ENCODE peak calls at places on chromosomes 5 and 9, in seven cellular contexts. One of them, this sample, is unnamed.
A peak's percentile ranks its signal among the peaks of the same experiment; 100 is the strongest.

GRCh38 chr5:144189800-144190429 is 19.2 kb downstream of the KCTD16 start:
- DNase-seq in A549: peak; percentile 91
- DNase-seq in esophagus muscularis mucosa: no peak
- DNase-seq in stomach: peak; percentile 40
- DNase-seq in breast epithelium: no peak
- DNase-seq in ovary: no peak
- DNase-seq in heart left ventricle: no peak
- DNase-seq in this sample: no peak

GRCh38 chr9:119071636-119072035 is 297.6 kb downstream of the BRINP1 start:
- DNase-seq in A549: no peak
- DNase-seq in esophagus muscularis mucosa: no peak
- DNase-seq in stomach: no peak
- DNase-seq in breast epithelium: no peak
- DNase-seq in ovary: no peak
- DNase-seq in heart left ventricle: no peak
- DNase-seq in this sample: no peak

GRCh38 chr9:81560851-81561732 is 128.3 kb downstream of the TLE1 start:
- DNase-seq in A549: no peak
- DNase-seq in esophagus muscularis mucosa: no peak
- DNase-seq in stomach: no peak
- DNase-seq in breast epithelium: no peak
- DNase-seq in ovary: no peak
- DNase-seq in heart left ventricle: no peak
- DNase-seq in this sample: no peak

GRCh38 chr5:125685771-125686170 is 737.4 kb upstream of the GRAMD2B start:
- DNase-seq in A549: no peak
- DNase-seq in esophagus muscularis mucosa: no peak
- DNase-seq in stomach: no peak
- DNase-seq in breast epithelium: no peak
- DNase-seq in ovary: no peak
- DNase-seq in heart left ventricle: no peak
- DNase-seq in this sample: no peak

GRCh38 chr5:180637962-180638680 is 11.3 kb downstream of the FLT4 start:
- DNase-seq in A549: no peak
- DNase-seq in esophagus muscularis mucosa: no peak
- DNase-seq in stomach: no peak
- DNase-seq in breast epithelium: peak; percentile 28
- DNase-seq in ovary: no peak
- DNase-seq in heart left ventricle: peak; percentile 41
- DNase-seq in this sample: peak; percentile 69

GRCh38 chr5:80607832-80608231 is 37.8 kb upstream of the ANKRD34B start:
- DNase-seq in A549: no peak
- DNase-seq in esophagus muscularis mucosa: no peak
- DNase-seq in stomach: no peak
- DNase-seq in breast epithelium: no peak
- DNase-seq in ovary: no peak
- DNase-seq in heart left ventricle: no peak
- DNase-seq in this sample: no peak

GRCh38 chr5:171601266-171601881 is 181.9 kb downstream of the FGF18 start:
- DNase-seq in A549: no peak
- DNase-seq in esophagus muscularis mucosa: no peak
- DNase-seq in stomach: no peak
- DNase-seq in breast epithelium: no peak
- DNase-seq in ovary: no peak
- DNase-seq in heart left ventricle: no peak
- DNase-seq in this sample: no peak

GRCh38 chr5:53091304-53091703 is 18.3 kb downstream of the MOCS2 start:
- DNase-seq in A549: no peak
- DNase-seq in esophagus muscularis mucosa: no peak
- DNase-seq in stomach: no peak
- DNase-seq in breast epithelium: no peak
- DNase-seq in ovary: no peak
- DNase-seq in heart left ventricle: no peak
- DNase-seq in this sample: no peak

GRCh38 chr5:177472460-177473441 is 683 bp downstream of the DBN1 start:
- DNase-seq in A549: no peak
- DNase-seq in esophagus muscularis mucosa: no peak
- DNase-seq in stomach: peak; percentile 52
- DNase-seq in breast epithelium: no peak
- DNase-seq in ovary: peak; percentile 70
- DNase-seq in heart left ventricle: no peak
- DNase-seq in this sample: peak; percentile 85

GRCh38 chr5:139650031-139650688 is 2.0 kb downstream of the CXXC5 start:
- DNase-seq in A549: no peak
- DNase-seq in esophagus muscularis mucosa: no peak
- DNase-seq in stomach: peak; percentile 56
- DNase-seq in breast epithelium: no peak
- DNase-seq in ovary: no peak
- DNase-seq in heart left ventricle: peak; percentile 73
- DNase-seq in this sample: peak; percentile 88

GRCh38 chr5:178496661-178497060 is 93.5 kb downstream of the COL23A1 start:
- DNase-seq in A549: no peak
- DNase-seq in esophagus muscularis mucosa: no peak
- DNase-seq in stomach: no peak
- DNase-seq in breast epithelium: no peak
- DNase-seq in ovary: no peak
- DNase-seq in heart left ventricle: no peak
- DNase-seq in this sample: no peak

GRCh38 chr5:178440163-178440545 is 150.0 kb downstream of the COL23A1 start:
- DNase-seq in A549: no peak
- DNase-seq in esophagus muscularis mucosa: no peak
- DNase-seq in stomach: no peak
- DNase-seq in breast epithelium: no peak
- DNase-seq in ovary: no peak
- DNase-seq in heart left ventricle: no peak
- DNase-seq in this sample: no peak

GRCh38 chr9:12963537-12963936 is 188.7 kb downstream of the LURAP1L start:
- DNase-seq in A549: no peak
- DNase-seq in esophagus muscularis mucosa: no peak
- DNase-seq in stomach: no peak
- DNase-seq in breast epithelium: no peak
- DNase-seq in ovary: no peak
- DNase-seq in heart left ventricle: no peak
- DNase-seq in this sample: no peak

GRCh38 chr5:140800816-140801493 is at the start of gene PCDHA3:
- DNase-seq in A549: peak; percentile 74
- DNase-seq in esophagus muscularis mucosa: no peak
- DNase-seq in stomach: no peak
- DNase-seq in breast epithelium: no peak
- DNase-seq in ovary: no peak
- DNase-seq in heart left ventricle: no peak
- DNase-seq in this sample: no peak

GRCh38 chr9:21813575-21814473 is 11.4 kb downstream of the MTAP start:
- DNase-seq in A549: peak; percentile 85
- DNase-seq in esophagus muscularis mucosa: no peak
- DNase-seq in stomach: peak; percentile 66
- DNase-seq in breast epithelium: no peak
- DNase-seq in ovary: peak; percentile 34
- DNase-seq in heart left ventricle: no peak
- DNase-seq in this sample: no peak

GRCh38 chr9:3401556-3401955 is 124.2 kb downstream of the RFX3 start:
- DNase-seq in A549: no peak
- DNase-seq in esophagus muscularis mucosa: no peak
- DNase-seq in stomach: no peak
- DNase-seq in breast epithelium: no peak
- DNase-seq in ovary: no peak
- DNase-seq in heart left ventricle: no peak
- DNase-seq in this sample: no peak

GRCh38 chr5:94217216-94217615 is 401.2 kb downstream of the KIAA0825 start:
- DNase-seq in A549: no peak
- DNase-seq in esophagus muscularis mucosa: no peak
- DNase-seq in stomach: no peak
- DNase-seq in breast epithelium: no peak
- DNase-seq in ovary: no peak
- DNase-seq in heart left ventricle: no peak
- DNase-seq in this sample: no peak

GRCh38 chr5:176995122-176995490 is 11.5 kb downstream of the UIMC1 start:
- DNase-seq in A549: no peak
- DNase-seq in esophagus muscularis mucosa: no peak
- DNase-seq in stomach: no peak
- DNase-seq in breast epithelium: no peak
- DNase-seq in ovary: no peak
- DNase-seq in heart left ventricle: no peak
- DNase-seq in this sample: no peak

GRCh38 chr5:100464418-100464817 is 70.8 kb upstream of the FAM174A start:
- DNase-seq in A549: peak; percentile 2
- DNase-seq in esophagus muscularis mucosa: no peak
- DNase-seq in stomach: no peak
- DNase-seq in breast epithelium: no peak
- DNase-seq in ovary: no peak
- DNase-seq in heart left ventricle: no peak
- DNase-seq in this sample: no peak

GRCh38 chr9:70081120-70081495 is 37.5 kb downstream of the MAMDC2 start:
- DNase-seq in A549: no peak
- DNase-seq in esophagus muscularis mucosa: no peak
- DNase-seq in stomach: no peak
- DNase-seq in breast epithelium: no peak
- DNase-seq in ovary: no peak
- DNase-seq in heart left ventricle: no peak
- DNase-seq in this sample: no peak

GRCh38 chr5:2749514-2750025 is 1.9 kb downstream of the IRX2 start:
- DNase-seq in A549: no peak
- DNase-seq in esophagus muscularis mucosa: peak; percentile 57
- DNase-seq in stomach: no peak
- DNase-seq in breast epithelium: no peak
- DNase-seq in ovary: no peak
- DNase-seq in heart left ventricle: no peak
- DNase-seq in this sample: no peak

GRCh38 chr9:70127036-70127435 is 83.4 kb downstream of the MAMDC2 start:
- DNase-seq in A549: no peak
- DNase-seq in esophagus muscularis mucosa: no peak
- DNase-seq in stomach: no peak
- DNase-seq in breast epithelium: no peak
- DNase-seq in ovary: no peak
- DNase-seq in heart left ventricle: no peak
- DNase-seq in this sample: no peak

GRCh38 chr5:86337667-86338460 is 279.9 kb upstream of the COX7C start:
- DNase-seq in A549: no peak
- DNase-seq in esophagus muscularis mucosa: no peak
- DNase-seq in stomach: no peak
- DNase-seq in breast epithelium: no peak
- DNase-seq in ovary: no peak
- DNase-seq in heart left ventricle: no peak
- DNase-seq in this sample: peak; percentile 66

GRCh38 chr9:127132921-127133647 is 10.6 kb upstream of the ANGPTL2 start:
- DNase-seq in A549: peak; percentile 24
- DNase-seq in esophagus muscularis mucosa: no peak
- DNase-seq in stomach: peak; percentile 29
- DNase-seq in breast epithelium: no peak
- DNase-seq in ovary: peak; percentile 47
- DNase-seq in heart left ventricle: no peak
- DNase-seq in this sample: no peak

GRCh38 chr9:74092491-74092834 is 404.7 kb upstream of the RORB start:
- DNase-seq in A549: no peak
- DNase-seq in esophagus muscularis mucosa: no peak
- DNase-seq in stomach: no peak
- DNase-seq in breast epithelium: no peak
- DNase-seq in ovary: no peak
- DNase-seq in heart left ventricle: no peak
- DNase-seq in this sample: no peak

GRCh38 chr5:162214551-162214950 is 147.0 kb downstream of the GABRG2 start:
- DNase-seq in A549: no peak
- DNase-seq in esophagus muscularis mucosa: no peak
- DNase-seq in stomach: no peak
- DNase-seq in breast epithelium: no peak
- DNase-seq in ovary: no peak
- DNase-seq in heart left ventricle: no peak
- DNase-seq in this sample: no peak

DNA sequence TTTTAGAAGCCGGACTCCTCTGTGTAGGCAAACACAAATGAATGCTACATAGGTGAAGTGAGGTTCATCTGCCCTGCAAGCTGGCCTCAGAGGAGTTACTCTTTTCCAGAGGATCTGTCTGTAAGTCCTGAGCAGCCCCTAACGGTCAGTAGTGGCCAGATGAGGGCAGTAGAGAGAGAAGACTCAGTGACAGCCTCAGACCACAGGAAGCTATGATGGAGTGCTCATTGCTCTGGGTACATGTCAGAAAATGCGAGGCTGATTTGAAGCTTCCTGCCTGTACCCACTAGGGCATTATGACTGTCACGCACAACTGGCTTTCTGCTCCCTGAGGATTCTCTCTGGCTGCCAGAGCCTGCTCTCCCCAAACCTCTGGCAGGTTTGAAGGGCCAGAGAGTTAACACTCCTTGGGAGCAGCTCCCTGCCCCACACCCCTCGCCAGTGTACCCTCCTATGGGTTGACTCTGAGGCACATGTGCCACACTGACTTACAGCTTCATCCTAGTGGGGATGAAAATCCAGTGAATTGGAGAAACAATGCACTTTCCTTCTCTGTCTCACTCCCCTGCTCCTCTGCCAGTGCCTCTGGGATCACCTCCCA is 141.5 kb downstream of the GABRG2 start:
- DNase-seq in A549: peak; percentile 37
- DNase-seq in esophagus muscularis mucosa: no peak
- DNase-seq in stomach: peak; percentile 26
- DNase-seq in breast epithelium: no peak
- DNase-seq in ovary: no peak
- DNase-seq in heart left ventricle: no peak
- DNase-seq in this sample: no peak
- TF ChIP-seq CTCF in A549: no peak
- TF ChIP-seq CTCF in esophagus muscularis mucosa: no peak
- TF ChIP-seq CTCF in stomach: no peak
- TF ChIP-seq CTCF in breast epithelium: no peak
- TF ChIP-seq CTCF in ovary: no peak
- TF ChIP-seq CTCF in heart left ventricle: peak; percentile 27
- TF ChIP-seq CTCF in this sample: peak; percentile 6

GRCh38 chr5:150389759-150390256 is 22.9 kb downstream of the CD74 start:
- DNase-seq in A549: no peak
- DNase-seq in esophagus muscularis mucosa: no peak
- DNase-seq in stomach: no peak
- DNase-seq in breast epithelium: no peak
- DNase-seq in ovary: no peak
- DNase-seq in heart left ventricle: no peak
- DNase-seq in this sample: no peak
- TF ChIP-seq POLR2A in A549: no peak
- TF ChIP-seq POLR2A in esophagus muscularis mucosa: no peak
- TF ChIP-seq POLR2A in stomach: no peak
- TF ChIP-seq POLR2A in breast epithelium: no peak
- TF ChIP-seq POLR2A in ovary: no peak
- TF ChIP-seq POLR2A in heart left ventricle: no peak
- TF ChIP-seq POLR2A in this sample: no peak

DNA sequence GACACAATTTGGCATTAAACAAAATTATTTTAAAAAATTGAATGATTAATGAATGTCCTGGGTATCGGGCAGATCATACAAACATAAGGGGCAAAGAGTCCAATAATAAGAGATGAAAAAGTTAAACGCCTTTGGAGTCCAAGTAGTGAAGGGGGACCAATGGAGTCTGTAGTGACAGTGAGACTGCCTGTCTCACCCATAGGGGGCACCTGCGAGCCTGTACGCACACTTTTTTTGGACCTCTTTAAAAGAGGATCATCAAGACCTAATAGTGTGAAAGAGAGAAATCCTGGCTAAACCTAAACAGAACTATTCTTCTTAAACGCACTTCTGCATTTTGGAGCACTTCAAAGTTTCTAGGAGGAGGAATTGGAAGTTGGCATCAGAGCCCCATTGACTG is 636.0 kb upstream of the KLF4 start:
- DNase-seq in A549: no peak
- DNase-seq in esophagus muscularis mucosa: no peak
- DNase-seq in stomach: no peak
- DNase-seq in breast epithelium: no peak
- DNase-seq in ovary: no peak
- DNase-seq in heart left ventricle: no peak
- DNase-seq in this sample: no peak
- TF ChIP-seq CTCF in A549: no peak
- TF ChIP-seq CTCF in esophagus muscularis mucosa: no peak
- TF ChIP-seq CTCF in stomach: no peak
- TF ChIP-seq CTCF in breast epithelium: no peak
- TF ChIP-seq CTCF in ovary: no peak
- TF ChIP-seq CTCF in heart left ventricle: no peak
- TF ChIP-seq CTCF in this sample: no peak

GRCh38 chr5:135048286-135048685 is 14.3 kb upstream of the PITX1 start:
- DNase-seq in A549: no peak
- DNase-seq in esophagus muscularis mucosa: no peak
- DNase-seq in stomach: no peak
- DNase-seq in breast epithelium: no peak
- DNase-seq in ovary: no peak
- DNase-seq in heart left ventricle: peak; percentile 25
- DNase-seq in this sample: no peak
- TF ChIP-seq POLR2A in A549: no peak
- TF ChIP-seq POLR2A in esophagus muscularis mucosa: no peak
- TF ChIP-seq POLR2A in stomach: no peak
- TF ChIP-seq POLR2A in breast epithelium: no peak
- TF ChIP-seq POLR2A in ovary: no peak
- TF ChIP-seq POLR2A in heart left ventricle: no peak
- TF ChIP-seq POLR2A in this sample: no peak